ENCODE peak calls at places on chromosomes 5 and 9, in four cellular contexts. One of them, this sample, is unnamed.

GRCh38 chr9:130167927-130168326 is 4.3 kb upstream of the NCS1 start:
- DNase-seq in MM.1S: no peak
- DNase-seq in neural progenitor cell: no peak
- DNase-seq in fibroblast of lung: no peak
- DNase-seq in this sample: no peak

GRCh38 chr9:2320632-2321031 is 301.0 kb upstream of the VLDLR start:
- DNase-seq in MM.1S: no peak
- DNase-seq in neural progenitor cell: no peak
- DNase-seq in fibroblast of lung: no peak
- DNase-seq in this sample: no peak

GRCh38 chr5:2703041-2703440 is 48.4 kb downstream of the IRX2 start:
- DNase-seq in neural progenitor cell: no peak
- DNase-seq in MM.1S: no peak
- DNase-seq in fibroblast of lung: no peak
- DNase-seq in this sample: no peak

GRCh38 chr5:17305024-17305423 is 87.6 kb downstream of the BASP1 start:
- DNase-seq in neural progenitor cell: no peak
- DNase-seq in fibroblast of lung: no peak
- DNase-seq in MM.1S: no peak
- DNase-seq in this sample: no peak

GRCh38 chr5:6596388-6596787 is 36.5 kb downstream of the NSUN2 start:
- DNase-seq in neural progenitor cell: no peak
- DNase-seq in fibroblast of lung: no peak
- DNase-seq in MM.1S: no peak
- DNase-seq in this sample: no peak

GRCh38 chr9:107688728-107689127 is 199.2 kb upstream of the KLF4 start:
- DNase-seq in fibroblast of lung: no peak
- DNase-seq in MM.1S: no peak
- DNase-seq in neural progenitor cell: no peak
- DNase-seq in this sample: no peak

GRCh38 chr9:6924988-6925563 is 167.3 kb downstream of the KDM4C start:
- DNase-seq in neural progenitor cell: no peak
- DNase-seq in MM.1S: no peak
- DNase-seq in fibroblast of lung: no peak
- DNase-seq in this sample: no peak

GRCh38 chr5:28750236-28750635 is 1711.8 kb upstream of the CDH9 start:
- DNase-seq in MM.1S: no peak
- DNase-seq in fibroblast of lung: peak
- DNase-seq in neural progenitor cell: no peak
- DNase-seq in this sample: no peak

GRCh38 chr9:134174526-134175290 is 10.3 kb upstream of the RNU6ATAC start:
- DNase-seq in fibroblast of lung: no peak
- DNase-seq in MM.1S: no peak
- DNase-seq in neural progenitor cell: no peak
- DNase-seq in this sample: no peak

GRCh38 chr9:133463864-133464615 is 4.3 kb downstream of the CACFD1 start:
- DNase-seq in neural progenitor cell: no peak
- DNase-seq in fibroblast of lung: no peak
- DNase-seq in MM.1S: no peak
- DNase-seq in this sample: no peak

GRCh38 chr9:130181645-130182044 is 9.4 kb downstream of the NCS1 start:
- DNase-seq in neural progenitor cell: no peak
- DNase-seq in fibroblast of lung: no peak
- DNase-seq in MM.1S: no peak
- DNase-seq in this sample: no peak

GRCh38 chr9:133199648-133200321 is 9.3 kb downstream of the OBP2B start:
- DNase-seq in MM.1S: no peak
- DNase-seq in fibroblast of lung: no peak
- DNase-seq in neural progenitor cell: no peak
- DNase-seq in this sample: no peak

GRCh38 chr9:83154821-83155220 is 91.9 kb upstream of the RASEF start:
- DNase-seq in MM.1S: peak
- DNase-seq in fibroblast of lung: peak
- DNase-seq in neural progenitor cell: no peak
- DNase-seq in this sample: no peak

GRCh38 chr5:133792025-133792424 is 176.4 kb downstream of the C5orf15 start:
- DNase-seq in MM.1S: no peak
- DNase-seq in fibroblast of lung: no peak
- DNase-seq in neural progenitor cell: no peak
- DNase-seq in this sample: no peak

GRCh38 chr9:73916016-73916673 is 581.0 kb upstream of the RORB start:
- DNase-seq in fibroblast of lung: peak
- DNase-seq in MM.1S: no peak
- DNase-seq in neural progenitor cell: peak
- DNase-seq in this sample: no peak

GRCh38 chr5:528625-529511 is 4.6 kb upstream of the SLC9A3 start:
- DNase-seq in neural progenitor cell: no peak
- DNase-seq in fibroblast of lung: no peak
- DNase-seq in MM.1S: peak
- DNase-seq in this sample: no peak

GRCh38 chr9:104743377-104743985 is 4.0 kb upstream of the NIPSNAP3A start:
- DNase-seq in neural progenitor cell: peak
- DNase-seq in fibroblast of lung: peak
- DNase-seq in MM.1S: peak
- DNase-seq in this sample: peak

GRCh38 chr9:132770775-132771310 is 100.6 kb downstream of the GTF3C4 start:
- DNase-seq in fibroblast of lung: no peak
- DNase-seq in MM.1S: no peak
- DNase-seq in neural progenitor cell: no peak
- DNase-seq in this sample: no peak

GRCh38 chr5:141680751-141681201 is 1.3 kb downstream of the ARAP3 start:
- DNase-seq in MM.1S: no peak
- DNase-seq in neural progenitor cell: peak
- DNase-seq in fibroblast of lung: peak
- DNase-seq in this sample: no peak

GRCh38 chr5:135019314-135019713 is 14.7 kb downstream of the PITX1 start:
- DNase-seq in neural progenitor cell: no peak
- DNase-seq in MM.1S: no peak
- DNase-seq in fibroblast of lung: no peak
- DNase-seq in this sample: no peak

GRCh38 chr5:144634138-144634537 is 463.5 kb downstream of the KCTD16 start:
- DNase-seq in MM.1S: no peak
- DNase-seq in fibroblast of lung: no peak
- DNase-seq in neural progenitor cell: no peak
- DNase-seq in this sample: no peak

GRCh38 chr9:89699646-89700045 is 94.8 kb downstream of the GADD45G start:
- DNase-seq in fibroblast of lung: no peak
- DNase-seq in MM.1S: no peak
- DNase-seq in neural progenitor cell: no peak
- DNase-seq in this sample: no peak

GRCh38 chr9:136317695-136318094 is 9.6 kb upstream of the GPSM1 start:
- DNase-seq in neural progenitor cell: no peak
- DNase-seq in MM.1S: no peak
- DNase-seq in fibroblast of lung: no peak
- DNase-seq in this sample: no peak

GRCh38 chr5:134142806-134143205 is 28.3 kb downstream of the TCF7 start:
- DNase-seq in MM.1S: no peak
- DNase-seq in neural progenitor cell: no peak
- DNase-seq in fibroblast of lung: no peak
- DNase-seq in this sample: no peak

GRCh38 chr5:139374909-139375308 is 8.2 kb downstream of the SLC23A1 start:
- DNase-seq in MM.1S: no peak
- DNase-seq in fibroblast of lung: no peak
- DNase-seq in neural progenitor cell: no peak
- DNase-seq in this sample: no peak

GRCh38 chr9:129462360-129462759 is 158.5 kb downstream of the C9orf50 start:
- DNase-seq in neural progenitor cell: no peak
- DNase-seq in MM.1S: no peak
- DNase-seq in fibroblast of lung: no peak
- DNase-seq in this sample: no peak

GRCh38 chr9:121738969-121739368 is 87.5 kb downstream of the DAB2IP start:
- DNase-seq in neural progenitor cell: no peak
- DNase-seq in fibroblast of lung: peak
- DNase-seq in MM.1S: no peak
- DNase-seq in this sample: no peak

GRCh38 chr9:84271887-84272556 is 68.5 kb downstream of the SLC28A3 start:
- DNase-seq in neural progenitor cell: peak
- DNase-seq in MM.1S: no peak
- DNase-seq in fibroblast of lung: peak
- DNase-seq in this sample: no peak

GRCh38 chr9:5947912-5948311 is 57.2 kb downstream of the MLANA start:
- DNase-seq in neural progenitor cell: peak
- DNase-seq in MM.1S: peak
- DNase-seq in fibroblast of lung: no peak
- DNase-seq in this sample: no peak

GRCh38 chr5:95842955-95843544 is 20.5 kb upstream of the GLRX start:
- DNase-seq in neural progenitor cell: peak
- DNase-seq in fibroblast of lung: peak
- DNase-seq in MM.1S: peak
- DNase-seq in this sample: no peak

GRCh38 chr5:134430001-134430569 is 18.4 kb upstream of the CDKN2AIPNL start:
- DNase-seq in neural progenitor cell: peak
- DNase-seq in MM.1S: no peak
- DNase-seq in fibroblast of lung: no peak
- DNase-seq in this sample: no peak

GRCh38 chr9:105062222-105062850 is 134.4 kb upstream of the ABCA1 start:
- DNase-seq in MM.1S: no peak
- DNase-seq in fibroblast of lung: no peak
- DNase-seq in neural progenitor cell: no peak
- DNase-seq in this sample: no peak

GRCh38 chr9:68577778-68578591 is 37.3 kb upstream of the TMEM252 start:
- DNase-seq in neural progenitor cell: no peak
- DNase-seq in MM.1S: peak
- DNase-seq in fibroblast of lung: no peak
- DNase-seq in this sample: no peak

GRCh38 chr5:62152394-62153123 is 153.4 kb upstream of the KIF2A start:
- DNase-seq in MM.1S: no peak
- DNase-seq in neural progenitor cell: peak
- DNase-seq in fibroblast of lung: no peak
- DNase-seq in this sample: no peak
- H3K9ac ChIP-seq in MM.1S: no peak
- H3K9ac ChIP-seq in neural progenitor cell: no peak
- H3K9ac ChIP-seq in fibroblast of lung: no peak
- H3K9ac ChIP-seq in this sample: no peak

GRCh38 chr9:23011669-23012068 is 565.0 kb downstream of the DMRTA1 start:
- DNase-seq in neural progenitor cell: no peak
- DNase-seq in MM.1S: no peak
- DNase-seq in fibroblast of lung: peak
- DNase-seq in this sample: no peak

GRCh38 chr9:23005061-23005690 is 558.6 kb downstream of the DMRTA1 start:
- DNase-seq in fibroblast of lung: no peak
- DNase-seq in neural progenitor cell: peak
- DNase-seq in MM.1S: no peak
- DNase-seq in this sample: no peak

DNA sequence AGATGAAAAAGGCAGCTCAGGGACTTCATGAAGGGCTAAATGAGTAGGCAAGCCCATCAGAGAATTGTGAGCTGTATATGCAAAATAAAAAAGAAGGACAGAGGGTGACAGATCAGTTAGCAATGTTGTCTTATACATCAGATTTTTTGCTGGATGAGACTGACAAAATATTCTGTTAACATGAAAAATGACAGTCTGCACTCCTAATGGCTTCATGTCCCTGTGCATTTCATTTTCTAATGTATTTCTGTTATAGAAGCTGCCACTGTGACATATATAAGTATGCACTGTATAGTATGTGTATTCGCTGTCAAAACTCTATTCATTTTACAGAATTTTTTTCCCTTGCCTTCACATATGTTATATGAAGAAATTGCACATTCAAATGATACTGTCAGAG is 559.5 kb downstream of the DMRTA1 start:
- DNase-seq in fibroblast of lung: no peak
- DNase-seq in neural progenitor cell: no peak
- DNase-seq in MM.1S: no peak
- DNase-seq in this sample: no peak
- H3K4me2 ChIP-seq in fibroblast of lung: no peak
- H3K4me2 ChIP-seq in neural progenitor cell: no peak
- H3K4me2 ChIP-seq in MM.1S: no peak
- H3K4me2 ChIP-seq in this sample: no peak

GRCh38 chr5:31952034-31952433 is 222.1 kb downstream of the GOLPH3 start:
- DNase-seq in neural progenitor cell: no peak
- DNase-seq in fibroblast of lung: peak
- DNase-seq in MM.1S: no peak
- DNase-seq in this sample: no peak
- H3K27ac ChIP-seq in neural progenitor cell: no peak
- H3K27ac ChIP-seq in fibroblast of lung: no peak
- H3K27ac ChIP-seq in MM.1S: no peak
- H3K27ac ChIP-seq in this sample: no peak

DNA sequence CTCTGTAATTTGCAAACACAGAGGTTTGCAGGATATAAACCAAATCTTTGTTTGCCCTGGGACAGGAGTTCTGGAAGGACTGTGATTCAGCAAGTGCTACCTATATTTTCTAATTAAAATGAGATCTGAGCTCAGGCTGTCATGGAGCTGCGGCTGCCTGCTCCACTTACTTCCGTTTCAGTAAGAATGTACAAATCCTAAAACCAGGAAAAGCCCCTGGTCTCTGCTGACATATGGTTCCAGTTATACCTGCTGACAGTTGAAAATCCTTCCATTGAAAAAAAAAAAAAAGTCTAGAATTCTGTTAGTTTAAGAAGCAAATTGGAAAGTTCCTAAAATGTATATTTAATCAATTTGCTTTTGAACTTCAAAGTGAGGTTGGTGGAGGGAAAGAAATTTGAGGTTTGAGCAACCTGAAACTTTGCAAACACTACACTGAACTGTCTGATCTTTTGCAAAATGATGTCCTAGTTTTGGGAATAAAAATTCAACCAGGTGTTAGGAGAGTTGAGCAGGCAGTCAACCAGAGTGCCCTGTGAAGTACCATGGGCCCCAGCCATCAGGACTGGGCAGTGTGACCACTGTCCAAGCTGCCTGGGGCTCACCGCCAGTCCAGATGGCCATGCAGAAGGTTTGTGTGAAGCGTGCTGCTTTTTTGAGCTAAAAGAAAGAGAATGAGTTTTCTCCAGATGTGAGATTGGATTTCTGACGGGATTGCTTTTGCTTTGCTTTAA is 50.6 kb downstream of the SHB start:
- DNase-seq in MM.1S: no peak
- DNase-seq in fibroblast of lung: no peak
- DNase-seq in neural progenitor cell: no peak
- DNase-seq in this sample: no peak
- H3K9ac ChIP-seq in MM.1S: no peak
- H3K9ac ChIP-seq in fibroblast of lung: no peak
- H3K9ac ChIP-seq in neural progenitor cell: no peak
- H3K9ac ChIP-seq in this sample: no peak

This sample was measured in keratinocyte.